ENCODE peak calls at places on chromosome 21, in four cellular contexts. One of them, this sample, is unnamed.

GRCh38 chr21:26388731-26389231 is 184.3 kb downstream of the CYYR1 start:
- DNase-seq in HCT116: no peak
- DNase-seq in astrocyte of the cerebellum: no peak
- DNase-seq in left ventricle myocardium inferior: no peak
- DNase-seq in this sample: no peak

GRCh38 chr21:26443867-26444266 is 129.2 kb downstream of the CYYR1 start:
- DNase-seq in HCT116: no peak
- DNase-seq in astrocyte of the cerebellum: no peak
- DNase-seq in left ventricle myocardium inferior: no peak
- DNase-seq in this sample: no peak

GRCh38 chr21:46437096-46437498 is 21.6 kb upstream of the DIP2A start:
- DNase-seq in HCT116: no peak
- DNase-seq in astrocyte of the cerebellum: no peak
- DNase-seq in left ventricle myocardium inferior: no peak
- DNase-seq in this sample: no peak

GRCh38 chr21:41564871-41565281 is 56.9 kb upstream of the TMPRSS2 start:
- DNase-seq in HCT116: no peak
- DNase-seq in astrocyte of the cerebellum: no peak
- DNase-seq in left ventricle myocardium inferior: no peak
- DNase-seq in this sample: peak; percentile 7

GRCh38 chr21:36657999-36658398 is 40.9 kb upstream of the SIM2 start:
- DNase-seq in HCT116: no peak
- DNase-seq in astrocyte of the cerebellum: no peak
- DNase-seq in left ventricle myocardium inferior: no peak
- DNase-seq in this sample: no peak

GRCh38 chr21:45662623-45663015 is 19.1 kb downstream of the PCBP3 start:
- DNase-seq in HCT116: no peak
- DNase-seq in astrocyte of the cerebellum: no peak
- DNase-seq in left ventricle myocardium inferior: no peak
- DNase-seq in this sample: no peak

GRCh38 chr21:37237764-37238163 is 29.4 kb downstream of the VPS26C start:
- DNase-seq in HCT116: no peak
- DNase-seq in astrocyte of the cerebellum: no peak
- DNase-seq in left ventricle myocardium inferior: no peak
- DNase-seq in this sample: no peak

GRCh38 chr21:22927469-22927868 is 1929.3 kb downstream of the NCAM2 start:
- DNase-seq in HCT116: no peak
- DNase-seq in astrocyte of the cerebellum: no peak
- DNase-seq in left ventricle myocardium inferior: no peak
- DNase-seq in this sample: no peak

GRCh38 chr21:36949171-36950141 is 17.0 kb downstream of the HLCS start:
- DNase-seq in HCT116: no peak
- DNase-seq in astrocyte of the cerebellum: no peak
- DNase-seq in left ventricle myocardium inferior: no peak
- DNase-seq in this sample: no peak

GRCh38 chr21:46543306-46543705 is 61.6 kb downstream of the S100B start:
- DNase-seq in HCT116: no peak
- DNase-seq in astrocyte of the cerebellum: no peak
- DNase-seq in left ventricle myocardium inferior: no peak
- DNase-seq in this sample: no peak

DNA sequence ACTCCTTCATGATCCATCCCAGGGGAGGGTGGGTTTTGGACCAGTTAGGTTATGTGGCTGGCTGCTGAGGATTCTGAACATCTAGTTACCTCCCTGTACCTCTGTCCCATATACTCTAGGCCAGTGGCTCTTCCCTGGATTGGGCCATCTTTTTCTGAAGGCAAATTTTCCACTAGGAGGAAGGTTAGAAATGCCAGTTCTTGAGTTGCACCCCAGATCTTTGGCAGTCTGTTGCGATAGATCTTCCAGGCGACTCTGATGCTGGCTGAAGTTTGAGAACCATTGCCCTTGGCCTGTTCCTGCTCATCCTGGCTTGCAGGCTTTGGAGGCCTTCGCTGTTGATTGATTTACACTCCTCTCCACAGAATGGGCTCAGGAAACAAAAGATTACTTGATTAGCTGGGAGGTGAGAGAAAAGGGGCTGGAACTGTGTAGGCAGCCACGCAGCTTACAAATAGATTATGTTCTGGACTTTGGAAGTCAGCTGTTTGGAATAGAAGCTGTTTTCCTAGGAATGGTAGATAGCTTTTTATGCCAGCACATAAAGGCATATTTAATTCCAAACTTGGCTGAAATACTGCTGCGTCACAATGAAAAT is 110.1 kb downstream of the MRPS6 start:
- DNase-seq in HCT116: no peak
- DNase-seq in astrocyte of the cerebellum: no peak
- DNase-seq in left ventricle myocardium inferior: no peak
- DNase-seq in this sample: no peak
- H3K4me3 ChIP-seq in HCT116: no peak overlapping the region
- H3K4me3 ChIP-seq in astrocyte of the cerebellum: no peak overlapping the region
- H3K4me3 ChIP-seq in left ventricle myocardium inferior: no peak overlapping the region
- H3K4me3 ChIP-seq in this sample: no peak overlapping the region

GRCh38 chr21:29155118-29155932 is 24.9 kb downstream of the MAP3K7CL start:
- DNase-seq in HCT116: no peak
- DNase-seq in astrocyte of the cerebellum: peak; percentile 59
- DNase-seq in left ventricle myocardium inferior: peak; percentile 69
- DNase-seq in this sample: peak; percentile 51
- TF ChIP-seq CTCF in HCT116: no peak
- TF ChIP-seq CTCF in astrocyte of the cerebellum: no peak
- TF ChIP-seq CTCF in left ventricle myocardium inferior: peak; percentile 13
- TF ChIP-seq CTCF in this sample: no peak

GRCh38 chr21:30629173-30629572 is 5.8 kb upstream of the KRTAP20-2 start:
- DNase-seq in HCT116: no peak
- DNase-seq in astrocyte of the cerebellum: no peak
- DNase-seq in left ventricle myocardium inferior: no peak
- DNase-seq in this sample: no peak

GRCh38 chr21:30638686-30639085 is 3.7 kb downstream of the KRTAP20-2 start:
- DNase-seq in HCT116: no peak
- DNase-seq in astrocyte of the cerebellum: no peak
- DNase-seq in left ventricle myocardium inferior: no peak
- DNase-seq in this sample: no peak

GRCh38 chr21:30634906-30635305 is at the start of gene KRTAP20-2:
- DNase-seq in HCT116: no peak
- DNase-seq in astrocyte of the cerebellum: no peak
- DNase-seq in left ventricle myocardium inferior: no peak
- DNase-seq in this sample: no peak
- H3K4me3 ChIP-seq in HCT116: no peak within 1 kb of the TSS
- H3K4me3 ChIP-seq in astrocyte of the cerebellum: no peak within 1 kb of the TSS
- H3K4me3 ChIP-seq in left ventricle myocardium inferior: no peak within 1 kb of the TSS
- H3K4me3 ChIP-seq in this sample: no peak within 1 kb of the TSS

DNA sequence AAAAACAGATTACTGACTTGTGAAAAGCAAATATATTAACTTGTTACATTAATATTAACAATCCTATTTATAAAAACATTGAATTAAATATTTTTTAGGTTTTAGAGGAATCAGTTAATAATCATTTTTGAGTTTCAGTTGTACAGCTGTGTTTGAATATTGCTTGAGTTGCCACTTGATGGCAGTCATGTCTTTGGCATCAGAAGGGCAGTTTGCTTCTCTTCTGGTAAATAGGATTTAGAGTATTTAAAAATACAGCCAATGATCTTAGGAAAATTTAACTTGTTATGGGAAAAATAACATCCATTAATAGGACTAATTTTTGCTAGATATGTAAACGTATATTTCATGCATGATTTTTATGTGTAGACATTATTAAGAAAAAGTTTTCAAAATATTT is 234.1 kb downstream of the NCAM2 start:
- DNase-seq in HCT116: no peak
- DNase-seq in astrocyte of the cerebellum: peak; percentile 53
- DNase-seq in left ventricle myocardium inferior: no peak
- DNase-seq in this sample: peak; percentile 33
- TF ChIP-seq CTCF in HCT116: no peak
- TF ChIP-seq CTCF in astrocyte of the cerebellum: peak; percentile 56
- TF ChIP-seq CTCF in left ventricle myocardium inferior: peak; percentile 54
- TF ChIP-seq CTCF in this sample: peak; percentile 36

DNA sequence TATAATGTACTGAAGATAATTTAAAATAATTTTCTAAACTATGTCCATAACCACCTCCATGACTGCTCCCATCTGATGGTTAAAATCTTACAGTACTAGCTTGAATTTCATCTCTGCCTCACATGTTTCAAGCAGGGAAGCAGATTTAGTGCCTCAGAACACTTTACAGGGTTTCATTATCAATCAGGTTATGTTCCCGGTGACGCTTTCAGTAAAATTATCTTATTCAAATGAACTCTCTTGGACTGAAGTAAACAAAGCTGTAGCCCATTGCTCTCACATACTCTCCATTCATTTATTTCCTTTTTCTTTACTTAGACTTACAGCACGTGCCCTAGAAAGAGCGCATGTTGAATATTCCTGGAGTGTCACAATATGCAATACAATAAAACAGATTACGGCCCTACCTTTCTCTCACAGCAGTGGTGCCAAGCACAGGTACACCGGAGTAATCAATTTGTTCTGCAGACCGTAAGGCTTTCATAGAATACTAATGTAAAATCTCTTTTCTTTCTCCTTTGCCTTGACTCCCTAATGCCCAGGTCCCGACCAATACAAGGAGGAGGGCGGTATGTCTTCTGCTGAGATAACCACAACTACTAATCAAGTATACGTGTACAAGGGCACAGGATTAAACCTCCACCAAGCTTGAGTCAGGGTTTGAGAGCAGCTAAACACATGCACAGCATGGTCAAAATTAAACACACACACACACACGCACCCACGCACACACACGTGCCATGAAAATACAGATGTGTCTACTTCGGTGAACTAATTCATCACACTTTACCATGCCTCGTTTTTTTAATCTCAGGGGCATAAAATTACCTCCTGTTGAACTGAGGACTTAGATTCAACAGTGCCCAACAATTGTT is 62.8 kb downstream of the NRIP1 start:
- DNase-seq in HCT116: no peak
- DNase-seq in astrocyte of the cerebellum: no peak
- DNase-seq in left ventricle myocardium inferior: no peak
- DNase-seq in this sample: no peak
- H3K4me3 ChIP-seq in HCT116: no peak overlapping the region
- H3K4me3 ChIP-seq in astrocyte of the cerebellum: no peak overlapping the region
- H3K4me3 ChIP-seq in left ventricle myocardium inferior: no peak overlapping the region
- H3K4me3 ChIP-seq in this sample: no peak overlapping the region